ENCODE peak calls at places on chromosomes 13 and 19, in nine cellular contexts. X is T-helper 2 cell; I is stimulated activated CD4-positive, alpha-beta T cell treated with anti-CD3 and anti-CD28 coated beads, Interleukin-1b, Interleukin-23, amount 100 ng/mL, for 1 hour; N is CD4-positive, alpha-beta T cell; V is activated CD4-positive, alpha-beta T cell treated with anti-CD3 and anti-CD28 coated beads for 24 hours; R is DMS153; L is HepG2; G is RPMI7951; A is amniotic stem cell. T is an unnamed sample.

GRCh38 chr13:26220575-26220974 is 1.5 kb downstream of the RNF6 start:
- DNase-seq in A (no peak), V (no peak), X (peak), I (no peak), N (no peak), R (no peak), G (peak), L (no peak), T (no peak)

GRCh38 chr19:7914099-7914498 is 531 bp upstream of the TGFBR3L start:
- DNase-seq in A (no peak), R (no peak), I (no peak), V (no peak), L (no peak), X (no peak), G (no peak), N (no peak), T (no peak)

GRCh38 chr19:1168877-1169791 is 4.9 kb downstream of the SBNO2 start:
- DNase-seq in V (no peak), N (no peak), I (no peak), L (peak), R (no peak), G (peak), A (peak), X (no peak), T (no peak)

GRCh38 chr13:66237411-66238062 is 992.6 kb downstream of the PCDH9 start:
- DNase-seq in V (no peak), N (no peak), R (no peak), A (no peak), L (no peak), G (no peak), X (no peak), I (no peak), T (no peak)

GRCh38 chr19:2425622-2426581 is 1.5 kb downstream of the TIMM13 start:
- DNase-seq in G (no peak), V (no peak), L (no peak), X (no peak), I (no peak), N (no peak), R (no peak), A (no peak), T (no peak)

GRCh38 chr19:11261902-11262839 is at the start of gene DOCK6:
- DNase-seq in R (no peak), G (no peak), A (no peak), V (peak), I (no peak), X (no peak), L (no peak), N (no peak), T (no peak)

GRCh38 chr13:107969551-107969950 is 245.8 kb downstream of the LIG4 start:
- DNase-seq in V (no peak), A (no peak), L (no peak), X (no peak), I (no peak), R (no peak), N (no peak), G (no peak), T (no peak)

GRCh38 chr19:50548191-50549058 is 19.8 kb downstream of the LRRC4B start:
- DNase-seq in G (no peak), X (no peak), L (no peak), R (no peak), N (no peak), I (no peak), A (no peak), V (no peak), T (no peak)

GRCh38 chr19:932647-933552 is 7.1 kb downstream of the ARID3A start:
- DNase-seq in I (no peak), X (no peak), A (peak), N (peak), V (no peak), G (peak), L (no peak), R (no peak), T (peak)

GRCh38 chr19:19434483-19435045 is 29.1 kb downstream of the GATAD2A start:
- DNase-seq in N (no peak), I (no peak), V (no peak), L (no peak), R (no peak), A (no peak), X (no peak), G (no peak), T (no peak)

GRCh38 chr13:48158290-48158689 is 63.4 kb upstream of the MED4 start:
- DNase-seq in I (no peak), V (no peak), N (no peak), X (no peak), G (no peak), L (no peak), R (peak), A (no peak), T (no peak)

GRCh38 chr13:24223341-24224231 is 63.1 kb downstream of the SPATA13 start:
- DNase-seq in I (no peak), G (no peak), V (no peak), L (no peak), A (no peak), R (no peak), N (no peak), X (no peak), T (no peak)

GRCh38 chr13:60431108-60431700 is 34.2 kb downstream of the TDRD3 start:
- DNase-seq in A (no peak), V (no peak), X (peak), L (peak), G (peak), I (no peak), R (peak), N (no peak), T (no peak)

GRCh38 chr19:1235625-1236538 is 1.9 kb downstream of the CBARP start:
- DNase-seq in X (no peak), V (no peak), N (no peak), I (no peak), R (no peak), G (peak), A (no peak), L (no peak), T (no peak)

GRCh38 chr19:4660993-4661392 is 9.1 kb downstream of the MYDGF start:
- DNase-seq in L (no peak), A (no peak), G (no peak), N (no peak), I (no peak), V (no peak), X (no peak), R (no peak), T (no peak)

GRCh38 chr13:43780666-43781065 is 6.1 kb downstream of the ENOX1 start:
- DNase-seq in N (no peak), V (no peak), I (no peak), X (no peak), R (no peak), G (no peak), A (no peak), L (no peak), T (no peak)

GRCh38 chr19:4406626-4407025 is 4.2 kb downstream of the CHAF1A start:
- DNase-seq in A (no peak), L (peak), G (no peak), R (no peak), V (no peak), X (no peak), I (no peak), N (no peak), T (no peak)

GRCh38 chr19:16022251-16022650 is 54.0 kb upstream of the TPM4 start:
- DNase-seq in R (no peak), X (no peak), G (no peak), V (no peak), N (no peak), A (no peak), L (no peak), I (no peak), T (no peak)

GRCh38 chr19:42474743-42475142 is 32.0 kb upstream of the CXCL17 start:
- DNase-seq in I (no peak), R (no peak), V (no peak), L (no peak), G (no peak), N (no peak), X (no peak), A (no peak), T (no peak)

GRCh38 chr19:34639491-34640085 is 37.4 kb downstream of the SCGB2B2 start:
- DNase-seq in N (peak), R (peak), I (peak), G (peak), L (peak), A (peak), V (peak), X (peak), T (peak)

GRCh38 chr13:63773476-63773875 is 2357.8 kb upstream of the PCDH20 start:
- DNase-seq in X (no peak), A (no peak), I (no peak), N (no peak), V (no peak), L (no peak), G (no peak), R (no peak), T (no peak)

GRCh38 chr13:34853161-34853560 is 88.9 kb upstream of the NBEA start:
- DNase-seq in N (no peak), X (no peak), L (no peak), R (no peak), I (no peak), A (no peak), G (no peak), V (no peak), T (no peak)

GRCh38 chr13:80132741-80133601 is 208.0 kb downstream of the SPRY2 start:
- DNase-seq in V (no peak), X (no peak), R (no peak), N (no peak), A (no peak), L (peak), I (no peak), G (peak), T (no peak)

GRCh38 chr19:10478476-10478875 is 24.7 kb downstream of the KEAP1 start:
- DNase-seq in R (no peak), V (no peak), G (no peak), A (no peak), X (no peak), N (no peak), I (no peak), L (no peak), T (no peak)

GRCh38 chr13:27607125-27607524 is 13.2 kb downstream of the LNX2 start:
- DNase-seq in A (peak), X (no peak), I (no peak), N (no peak), V (no peak), R (peak), G (peak), L (peak), T (no peak)

GRCh38 chr19:19406878-19407639 is 1.6 kb downstream of the GATAD2A start:
- DNase-seq in A (peak), R (no peak), L (peak), G (peak), N (peak), I (no peak), X (peak), V (peak), T (no peak)

GRCh38 chr19:48491793-48492123 is 19.9 kb downstream of the LMTK3 start:
- DNase-seq in N (no peak), X (no peak), V (no peak), I (no peak), L (no peak), G (no peak), R (no peak), A (no peak), T (no peak)

GRCh38 chr19:10936661-10937084 is 8.1 kb downstream of the TIMM29 start:
- DNase-seq in X (peak), V (no peak), G (peak), I (no peak), A (peak), L (peak), N (no peak), R (peak), T (peak)

GRCh38 chr19:52139291-52140076 is at the start of gene ZNF616:
- DNase-seq in A (peak), R (peak), G (peak), X (peak), I (peak), V (peak), L (peak), N (peak), T (peak)

GRCh38 chr19:33390120-33390907 is 16.8 kb downstream of the CEBPG start:
- DNase-seq in I (no peak), N (no peak), A (no peak), G (no peak), V (no peak), R (no peak), X (no peak), L (no peak), T (no peak)

T was measured in T-cell.